ENCODE peak calls at places on chromosomes 7 and 10, in six cellular contexts. Z is adrenal gland; G is cerebellum; R is CD8-positive, alpha-beta memory T cell; K is activated CD8-positive, alpha-beta memory T cell treated with anti-CD3 and anti-CD28 coated beads for 48 hours; P is left colon. T is an unnamed sample.

GRCh38 chr7:132865766-132866531 is 215.9 kb downstream of the CHCHD3 start:
- DNase-seq in Z (no peak), G (no peak), R (no peak), K (no peak), P (no peak), T (no peak)

GRCh38 chr10:11881028-11881476 is 57.9 kb downstream of the PROSER2 start:
- DNase-seq in Z (no peak), G (no peak), R (no peak), K (no peak), P (no peak), T (no peak)

GRCh38 chr7:620052-620451 is 100.4 kb upstream of the PDGFA start:
- DNase-seq in Z (no peak), G (no peak), R (no peak), K (no peak), P (no peak), T (no peak)

GRCh38 chr10:131177431-131178327 is 133.8 kb downstream of the TCERG1L start:
- DNase-seq in Z (no peak), G (no peak), R (no peak), K (no peak), P (no peak), T (no peak)

GRCh38 chr7:2638224-2638991 is 6.6 kb downstream of the TTYH3 start:
- DNase-seq in Z (peak; percentile 69), G (no peak), R (no peak), K (no peak), P (peak; percentile 20), T (no peak)

GRCh38 chr10:86364551-86365345 is 1.8 kb downstream of the GRID1 start:
- DNase-seq in Z (peak; percentile 16), G (no peak), R (no peak), K (no peak), P (no peak), T (no peak)

GRCh38 chr7:44290250-44290616 is 35.2 kb downstream of the CAMK2B start:
- DNase-seq in Z (peak; percentile 17), G (no peak), R (no peak), K (no peak), P (no peak), T (peak; percentile 22)

GRCh38 chr7:44471850-44472249 is 18.6 kb downstream of the NUDCD3 start:
- DNase-seq in Z (no peak), G (no peak), R (no peak), K (no peak), P (no peak), T (no peak)

GRCh38 chr7:158407581-158408331 is 179.9 kb downstream of the PTPRN2 start:
- DNase-seq in Z (no peak), G (peak; percentile 61), R (no peak), K (no peak), P (no peak), T (peak; percentile 69)

GRCh38 chr10:88389456-88389855 is 193.7 kb downstream of the RNLS start:
- DNase-seq in Z (peak; percentile 47), G (no peak), R (peak; percentile 39), K (no peak), P (peak; percentile 33), T (peak; percentile 89)

GRCh38 chr7:135808206-135808605 is 59.6 kb upstream of the FAM180A start:
- DNase-seq in Z (no peak), G (no peak), R (no peak), K (no peak), P (no peak), T (peak; percentile 18)

GRCh38 chr10:110792476-110792875 is 79.3 kb upstream of the PDCD4 start:
- DNase-seq in Z (no peak), G (no peak), R (no peak), K (no peak), P (no peak), T (no peak)

GRCh38 chr10:13816195-13816926 is 229.6 kb downstream of the PRPF18 start:
- DNase-seq in Z (peak; percentile 27), G (peak; percentile 68), R (no peak), K (no peak), P (peak; percentile 63), T (peak; percentile 79)

GRCh38 chr10:126846959-126847358 is 58.3 kb upstream of the DOCK1 start:
- DNase-seq in Z (no peak), G (no peak), R (no peak), K (no peak), P (no peak), T (no peak)

GRCh38 chr10:83541096-83541495 is 598.2 kb upstream of the GHITM start:
- DNase-seq in Z (no peak), G (no peak), R (no peak), K (no peak), P (no peak), T (no peak)

GRCh38 chr10:95792874-95793285 is 36.9 kb downstream of the ENTPD1 start:
- DNase-seq in Z (no peak), G (no peak), R (no peak), K (no peak), P (no peak), T (no peak)

GRCh38 chr7:44162785-44163395 is 21.8 kb upstream of the MYL7 start:
- DNase-seq in Z (no peak), G (no peak), R (no peak), K (no peak), P (no peak), T (no peak)

GRCh38 chr7:108002726-108003590 is at the start of gene LAMB1:
- DNase-seq in Z (peak; percentile 56), G (peak; percentile 76), R (no peak), K (no peak), P (peak; percentile 85), T (peak; percentile 55)

GRCh38 chr10:114322344-114322743 is 82.0 kb downstream of the AFAP1L2 start:
- DNase-seq in Z (no peak), G (no peak), R (no peak), K (no peak), P (no peak), T (no peak)

GRCh38 chr7:20201380-20201779 is 15.8 kb downstream of the MACC1 start:
- DNase-seq in Z (no peak), G (no peak), R (no peak), K (no peak), P (peak; percentile 42), T (no peak)

GRCh38 chr10:10613654-10614244 is 403.9 kb upstream of the CELF2 start:
- DNase-seq in Z (no peak), G (no peak), R (no peak), K (no peak), P (no peak), T (no peak)

GRCh38 chr7:107396990-107397389 is 72.9 kb upstream of the GPR22 start:
- DNase-seq in Z (no peak), G (no peak), R (no peak), K (no peak), P (no peak), T (peak; percentile 40)

GRCh38 chr7:74351836-74352235 is 62.6 kb downstream of the CLIP2 start:
- DNase-seq in Z (no peak), G (no peak), R (no peak), K (no peak), P (no peak), T (no peak)

GRCh38 chr10:98374176-98374969 is 40.6 kb downstream of the PYROXD2 start:
- DNase-seq in Z (no peak), G (no peak), R (no peak), K (no peak), P (no peak), T (no peak)

GRCh38 chr7:1691601-1692499 is 21.8 kb downstream of the ELFN1 start:
- DNase-seq in Z (peak; percentile 12), G (peak; percentile 26), R (no peak), K (no peak), P (no peak), T (peak; percentile 8)

GRCh38 chr10:244227-244626 is 109.0 kb downstream of the ZMYND11 start:
- DNase-seq in Z (no peak), G (no peak), R (no peak), K (no peak), P (no peak), T (no peak)

GRCh38 chr7:2967238-2967637 is 76.4 kb downstream of the CARD11 start:
- DNase-seq in Z (no peak), G (no peak), R (no peak), K (no peak), P (no peak), T (no peak)

GRCh38 chr7:151925446-151926335 is 30.6 kb upstream of the GALNTL5 start:
- DNase-seq in Z (no peak), G (peak; percentile 55), R (no peak), K (no peak), P (peak; percentile 86), T (peak; percentile 61)

GRCh38 chr10:80356563-80356999 is at the start of the genes DYDC1 and DYDC2:
- DNase-seq in Z (peak; percentile 24), G (no peak), R (peak; percentile 54), K (peak; percentile 15), P (peak; percentile 63), T (no peak)

GRCh38 chr10:24475598-24475997 is 248.1 kb downstream of the ARHGAP21 start:
- DNase-seq in Z (no peak), G (no peak), R (no peak), K (no peak), P (no peak), T (no peak)

GRCh38 chr7:36151921-36152755 is 916 bp upstream of the EEPD1 start:
- DNase-seq in Z (no peak), G (peak; percentile 19), R (no peak), K (no peak), P (no peak), T (peak; percentile 19)

GRCh38 chr10:19200211-19200610 is 151.6 kb downstream of the MALRD1 start:
- DNase-seq in Z (no peak), G (no peak), R (no peak), K (no peak), P (no peak), T (no peak)

GRCh38 chr10:75853085-75853484 is 421.7 kb downstream of the LRMDA start:
- DNase-seq in Z (no peak), G (no peak), R (no peak), K (no peak), P (no peak), T (no peak)

GRCh38 chr7:27031289-27032172 is 64.3 kb downstream of the HOXA1 start:
- DNase-seq in Z (no peak), G (no peak), R (no peak), K (no peak), P (no peak), T (peak; percentile 8)

GRCh38 chr10:114520453-114520852 is 116.2 kb upstream of the AFAP1L2 start:
- DNase-seq in Z (no peak), G (no peak), R (peak; percentile 63), K (no peak), P (no peak), T (no peak)

GRCh38 chr10:132606536-132607316 is 69.1 kb downstream of the INPP5A start:
- DNase-seq in Z (peak; percentile 73), G (peak; percentile 88), R (no peak), K (no peak), P (peak; percentile 38), T (peak; percentile 90)

GRCh38 chr7:82534687-82535086 is 91.1 kb upstream of the CACNA2D1 start:
- DNase-seq in Z (peak; percentile 32), G (no peak), R (no peak), K (no peak), P (no peak), T (no peak)